ENCODE peak calls at places on chromosomes 6 and 20, in four cellular contexts. G is fibroblast of pulmonary artery, D is SJSA1, V is NCI-H524. K is an unnamed sample.

GRCh38 chr6:3906191-3907019 is 57.2 kb downstream of the FAM50B start:
- DNase-seq in G (no peak), D (peak), V (no peak), K (no peak)

GRCh38 chr20:17843246-17844132 is 125.1 kb downstream of the SNX5 start:
- DNase-seq in G (peak), D (peak), V (no peak), K (peak)

GRCh38 chr20:43507150-43508080 is at the start of gene L3MBTL1:
- DNase-seq in G (peak), D (no peak), V (peak), K (no peak)

GRCh38 chr20:37529214-37529967 is 1.7 kb upstream of the BLCAP start:
- DNase-seq in G (no peak), D (peak), V (no peak), K (no peak)

GRCh38 chr6:47162793-47163192 is 120.7 kb upstream of the ADGRF1 start:
- DNase-seq in G (no peak), D (no peak), V (no peak), K (no peak)

GRCh38 chr6:13112921-13113320 is 215.4 kb downstream of the TBC1D7 start:
- DNase-seq in G (no peak), D (no peak), V (peak), K (no peak)

GRCh38 chr6:112223070-112223861 is 31.1 kb downstream of the LAMA4 start:
- DNase-seq in G (peak), D (no peak), V (no peak), K (no peak)

GRCh38 chr6:57102976-57103375 is 13.0 kb downstream of the ZNF451 start:
- DNase-seq in G (no peak), D (no peak), V (no peak), K (no peak)

GRCh38 chr20:44295995-44296394 is 15.0 kb downstream of the FITM2 start:
- DNase-seq in G (no peak), D (no peak), V (peak), K (no peak)

GRCh38 chr20:38001981-38002380 is 31.3 kb downstream of the TTI1 start:
- DNase-seq in G (peak), D (no peak), V (no peak), K (no peak)

GRCh38 chr6:114281496-114281895 is 61.3 kb downstream of the HS3ST5 start:
- DNase-seq in G (no peak), D (no peak), V (peak), K (no peak)

GRCh38 chr6:148455674-148456559 is 113.3 kb downstream of the SASH1 start:
- DNase-seq in G (no peak), D (no peak), V (no peak), K (no peak)

GRCh38 chr20:12695937-12696336 is 312.8 kb upstream of the SPTLC3 start:
- DNase-seq in G (no peak), D (no peak), V (no peak), K (no peak)

GRCh38 chr6:14074723-14075503 is 42.7 kb upstream of the CD83 start:
- DNase-seq in G (peak), D (no peak), V (peak), K (peak)

GRCh38 chr6:160137989-160138835 is 16.6 kb downstream of the SLC22A1 start:
- DNase-seq in G (peak), D (no peak), V (peak), K (peak)

GRCh38 chr6:139373154-139373927 is 1.1 kb downstream of the CITED2 start:
- DNase-seq in G (peak), D (peak), V (peak), K (no peak)

GRCh38 chr6:169689247-169689646 is 12.6 kb downstream of the WDR27 start:
- DNase-seq in G (peak), D (no peak), V (no peak), K (no peak)

GRCh38 chr6:100269189-100269588 is 195.5 kb downstream of the SIM1 start:
- DNase-seq in G (peak), D (no peak), V (no peak), K (no peak)

GRCh38 chr6:17846762-17847161 is 140.0 kb upstream of the NUP153 start:
- DNase-seq in G (no peak), D (no peak), V (no peak), K (no peak)

GRCh38 chr6:31083742-31084354 is 28.5 kb downstream of the C6orf15 start:
- DNase-seq in G (peak), D (peak), V (peak), K (no peak)

GRCh38 chr6:90444125-90444745 is 142.6 kb downstream of the MAP3K7 start:
- DNase-seq in G (no peak), D (no peak), V (no peak), K (no peak)

GRCh38 chr6:28537509-28538140 is 11.9 kb downstream of the GPX5 start:
- DNase-seq in G (no peak), D (no peak), V (peak), K (no peak)

GRCh38 chr20:52054123-52054522 is 137.5 kb downstream of the ZFP64 start:
- DNase-seq in G (no peak), D (no peak), V (no peak), K (no peak)

GRCh38 chr6:37137201-37137880 is 32.6 kb upstream of the PIM1 start:
- DNase-seq in G (peak), D (peak), V (no peak), K (peak)

GRCh38 chr6:7201732-7202541 is 94.2 kb downstream of the RREB1 start:
- DNase-seq in G (no peak), D (no peak), V (no peak), K (no peak)

GRCh38 chr20:53856675-53857295 is 213.6 kb downstream of the BCAS1 start:
- DNase-seq in G (no peak), D (no peak), V (no peak), K (no peak)

GRCh38 chr6:157443066-157443800 is 62.2 kb downstream of the ZDHHC14 start:
- DNase-seq in G (peak), D (no peak), V (no peak), K (no peak)

GRCh38 chr6:32609731-32610640 is 20.3 kb upstream of the HLA-DRB1 start:
- DNase-seq in G (peak), D (peak), V (no peak), K (peak)

GRCh38 chr6:37019065-37019450 is 13.6 kb downstream of the FGD2 start:
- DNase-seq in G (no peak), D (no peak), V (peak), K (no peak)

GRCh38 chr20:15991279-15991678 is 582.0 kb downstream of the KIF16B start:
- DNase-seq in G (no peak), D (no peak), V (no peak), K (no peak)

GRCh38 chr6:156886409-156886808 is 109.2 kb downstream of the ARID1B start:
- DNase-seq in G (peak), D (no peak), V (no peak), K (no peak)

GRCh38 chr6:112879920-112880413 is 532.8 kb downstream of the RFPL4B start:
- DNase-seq in G (no peak), D (no peak), V (peak), K (no peak)

GRCh38 chr6:44284867-44285266 is 14.6 kb downstream of the TMEM151B start:
- DNase-seq in G (no peak), D (no peak), V (no peak), K (no peak)

GRCh38 chr6:52144196-52145076 is 41.7 kb upstream of the IL17A start:
- DNase-seq in G (no peak), D (no peak), V (no peak), K (no peak)

GRCh38 chr20:57902478-57902877 is 192.7 kb upstream of the PMEPA1 start:
- DNase-seq in G (peak), D (peak), V (no peak), K (peak)

GRCh38 chr20:32764000-32764960 is 2.1 kb downstream of the DNMT3B start:
- DNase-seq in G (no peak), D (no peak), V (no peak), K (no peak)

K was measured in H54.